ENCODE peak calls at places on chromosome 12, in six cellular contexts. B is HCT116, X is mammary epithelial cell, A is PC-9, Z is endothelial cell of umbilical vein, S is GM23248. F is an unnamed sample.

GRCh38 chr12:93122089-93122488 is 193.0 kb upstream of the EEA1 start:
- DNase-seq in A (no peak), S (peak; percentile 69), X (peak; percentile 95), B (no peak), Z (no peak), F (peak; percentile 54)

GRCh38 chr12:80313184-80313583 is 130.9 kb upstream of the PTPRQ start:
- DNase-seq in B (no peak), S (peak; percentile 29), A (no peak), Z (peak; percentile 34), X (no peak), F (peak; percentile 49)

GRCh38 chr12:128754275-128754674 is 69.5 kb downstream of the SLC15A4 start:
- DNase-seq in A (no peak), Z (no peak), X (peak; percentile 4), B (no peak), S (peak; percentile 17), F (no peak)

GRCh38 chr12:108231109-108231905 is 102.2 kb downstream of the WSCD2 start:
- DNase-seq in B (no peak), X (no peak), A (no peak), S (no peak), Z (no peak), F (no peak)

GRCh38 chr12:4005851-4006400 is 132.7 kb upstream of the PARP11 start:
- DNase-seq in B (no peak), Z (no peak), S (no peak), X (no peak), A (no peak), F (no peak)

GRCh38 chr12:40801861-40802260 is 109.6 kb downstream of the CNTN1 start:
- DNase-seq in X (no peak), S (no peak), A (no peak), B (no peak), Z (no peak), F (no peak)

GRCh38 chr12:100229036-100229635 is 28.5 kb downstream of the ACTR6 start:
- DNase-seq in S (peak; percentile 22), B (peak; percentile 15), A (peak; percentile 28), X (peak; percentile 46), Z (no peak), F (peak; percentile 76)

GRCh38 chr12:4214912-4215861 is 58.4 kb upstream of the CCND2 start:
- DNase-seq in Z (no peak), X (no peak), B (no peak), S (no peak), A (no peak), F (no peak)

GRCh38 chr12:70366581-70367267 is 634 bp downstream of the KCNMB4 start:
- DNase-seq in S (peak; percentile 76), A (peak; percentile 49), B (peak; percentile 37), X (peak; percentile 61), Z (peak; percentile 36), F (peak; percentile 52)

GRCh38 chr12:124720687-124721500 is 142.8 kb downstream of the SCARB1 start:
- DNase-seq in B (no peak), A (no peak), S (peak; percentile 77), X (no peak), Z (peak; percentile 86), F (peak; percentile 64)

GRCh38 chr12:52122904-52123303 is 43.4 kb downstream of the SMIM41 start:
- DNase-seq in B (no peak), X (no peak), A (no peak), Z (no peak), S (no peak), F (no peak)

GRCh38 chr12:81992461-81992860 is 233.3 kb upstream of the PPFIA2 start:
- DNase-seq in X (no peak), B (peak; percentile 21), Z (peak; percentile 1), S (peak; percentile 5), A (no peak), F (no peak)

GRCh38 chr12:63917864-63918742 is 73.6 kb downstream of the SRGAP1 start:
- DNase-seq in Z (peak; percentile 83), S (peak; percentile 96), A (peak; percentile 50), X (peak; percentile 95), B (peak; percentile 91), F (peak; percentile 99)

GRCh38 chr12:25017336-25017735 is 68.4 kb upstream of the BCAT1 start:
- DNase-seq in S (no peak), B (no peak), Z (no peak), A (no peak), X (peak; percentile 54), F (no peak)

GRCh38 chr12:56521209-56521589 is 421 bp upstream of the RBMS2 start:
- DNase-seq in A (no peak), X (no peak), S (peak; percentile 45), Z (no peak), B (no peak), F (no peak)

GRCh38 chr12:19179986-19180385 is 50.5 kb downstream of the PLEKHA5 start:
- DNase-seq in Z (no peak), S (no peak), X (no peak), B (no peak), A (no peak), F (no peak)

GRCh38 chr12:27622436-27623185 is 73.6 kb upstream of the REP15 start:
- DNase-seq in A (no peak), Z (no peak), B (no peak), X (peak; percentile 24), S (no peak), F (peak; percentile 51)

GRCh38 chr12:72025524-72025923 is 86.9 kb downstream of the TPH2 start:
- DNase-seq in Z (no peak), B (no peak), A (no peak), S (no peak), X (peak; percentile 69), F (peak; percentile 49)

GRCh38 chr12:118526255-118527095 is 150.1 kb downstream of the SUDS3 start:
- DNase-seq in X (no peak), B (no peak), Z (no peak), S (no peak), A (no peak), F (no peak)

GRCh38 chr12:99352269-99352668 is 295.3 kb upstream of the GARIN6 start:
- DNase-seq in S (no peak), Z (no peak), X (no peak), A (no peak), B (no peak), F (no peak)

GRCh38 chr12:99619389-99620158 is 28.0 kb upstream of the GARIN6 start:
- DNase-seq in X (peak; percentile 37), B (peak; percentile 23), Z (no peak), S (peak; percentile 63), A (no peak), F (peak; percentile 72)

GRCh38 chr12:52203126-52203921 is 11.5 kb upstream of the KRT80 start:
- DNase-seq in S (peak; percentile 92), Z (no peak), X (peak; percentile 87), A (peak; percentile 78), B (peak; percentile 56), F (peak; percentile 80)

GRCh38 chr12:93174473-93174872 is 203.3 kb upstream of the NUDT4 start:
- DNase-seq in Z (no peak), S (peak; percentile 8), A (no peak), B (no peak), X (no peak), F (no peak)

GRCh38 chr12:113467514-113468364 is 3.9 kb downstream of the LHX5 start:
- DNase-seq in S (no peak), X (peak; percentile 39), A (peak; percentile 47), B (no peak), Z (no peak), F (peak; percentile 37)
- TF ChIP-seq EZH2 in S (peak; percentile 93), X (peak; percentile 13), A (no peak), B (no peak), Z (peak; percentile 96), F (peak; percentile 85)

GRCh38 chr12:132492522-132492921 is 2.6 kb downstream of the FBRSL1 start:
- DNase-seq in Z (no peak), S (no peak), X (no peak), A (no peak), B (no peak), F (no peak)

GRCh38 chr12:132493482-132494178 is 3.7 kb downstream of the FBRSL1 start:
- DNase-seq in X (no peak), A (no peak), B (no peak), Z (no peak), S (no peak), F (no peak)

GRCh38 chr12:132494294-132495164 is 4.6 kb downstream of the FBRSL1 start:
- DNase-seq in S (no peak), Z (no peak), X (no peak), A (peak; percentile 84), B (no peak), F (peak; percentile 46)

GRCh38 chr12:132491761-132492378 is 1.9 kb downstream of the FBRSL1 start:
- DNase-seq in X (no peak), A (no peak), Z (no peak), S (no peak), B (no peak), F (peak; percentile 29)

DNA sequence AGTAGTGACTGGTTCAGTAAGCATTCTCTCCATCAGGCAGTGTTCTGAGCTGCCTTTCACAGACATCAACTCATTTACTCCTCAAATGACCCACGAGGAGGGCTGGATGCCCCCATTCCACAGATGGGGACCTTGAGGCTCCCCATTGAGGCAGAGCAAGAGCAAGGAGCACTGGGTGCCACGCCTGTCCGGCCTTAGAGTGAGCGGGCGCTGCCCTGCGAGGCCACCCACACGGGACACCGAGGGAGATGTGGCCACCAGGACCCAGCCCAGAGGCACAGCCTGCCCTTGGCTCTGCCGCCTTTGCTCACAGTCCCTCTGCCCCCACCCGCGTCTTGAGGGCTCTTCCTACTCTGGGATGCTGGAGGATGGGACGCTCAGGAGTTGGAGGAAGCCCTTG is 3.0 kb downstream of the FBRSL1 start:
- DNase-seq in B (no peak), Z (no peak), S (no peak), X (no peak), A (no peak), F (no peak)
- H3K27ac ChIP-seq in B (no peak overlapping the region), Z (no peak overlapping the region), S (no peak overlapping the region), X (no peak overlapping the region), A (no peak overlapping the region), F (no peak overlapping the region)

GRCh38 chr12:57620245-57620935 is 9.2 kb downstream of the ARHGEF25 start:
- DNase-seq in X (no peak), Z (no peak), A (no peak), B (no peak), S (no peak), F (no peak)
- TF ChIP-seq EZH2 in X (no peak), Z (no peak), A (no peak), B (no peak), S (peak; percentile 4), F (no peak)

DNA sequence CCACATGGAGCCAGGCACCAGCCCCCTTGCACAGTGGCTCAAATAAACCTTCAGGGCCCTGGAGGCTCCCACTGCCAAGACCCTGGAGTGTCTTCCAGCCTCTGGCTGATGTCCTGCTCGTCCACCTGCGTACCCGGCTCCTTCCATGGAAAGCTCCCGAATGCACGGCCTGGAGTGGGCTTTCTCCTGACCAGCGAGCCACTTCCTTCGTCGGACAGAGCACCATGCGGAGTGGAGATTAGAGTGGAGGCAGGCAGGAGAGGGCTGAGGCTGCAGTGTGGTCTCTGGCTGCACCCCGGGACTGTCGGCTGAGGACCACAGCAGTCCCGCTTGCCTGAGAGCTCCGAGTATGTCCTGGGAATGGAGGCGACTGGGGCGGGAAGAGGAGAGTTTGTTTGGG is 93.7 kb upstream of the SFSWAP start:
- DNase-seq in A (no peak), X (no peak), S (no peak), Z (no peak), B (no peak), F (no peak)
- H3K27ac ChIP-seq in A (no peak overlapping the region), X (no peak overlapping the region), S (no peak overlapping the region), Z (no peak overlapping the region), B (no peak overlapping the region), F (no peak overlapping the region)

GRCh38 chr12:114445401-114446323 is 39.7 kb upstream of the TBX5 start:
- DNase-seq in Z (no peak), X (no peak), B (no peak), A (no peak), S (no peak), F (no peak)
- TF ChIP-seq EZH2 in Z (no peak), X (no peak), B (no peak), A (no peak), S (no peak), F (peak; percentile 47)

GRCh38 chr12:105219261-105220018 is 16.5 kb downstream of the APPL2 start:
- DNase-seq in X (no peak), B (no peak), A (no peak), S (no peak), Z (no peak), F (no peak)
- H3K27ac ChIP-seq in X (no peak overlapping the region), B (no peak overlapping the region), A (no peak overlapping the region), S (peak overlapping the region; percentile 51), Z (no peak overlapping the region), F (peak overlapping the region; percentile 2)